ENCODE peak calls at places on chromosomes 11 and 22, in four cellular contexts. One of them, this sample, is unnamed.

GRCh38 chr11:114318361-114318760 is 22.2 kb downstream of the NNMT start:
- DNase-seq in Peyer's patch: no peak
- DNase-seq in breast epithelium: no peak
- DNase-seq in A549: no peak
- DNase-seq in this sample: no peak

GRCh38 chr11:119377961-119378667 is 3.4 kb downstream of the USP2 start:
- DNase-seq in A549: no peak
- DNase-seq in breast epithelium: no peak
- DNase-seq in Peyer's patch: no peak
- DNase-seq in this sample: no peak

GRCh38 chr11:70474710-70475109 is 76.4 kb downstream of the CTTN start:
- DNase-seq in Peyer's patch: no peak
- DNase-seq in A549: no peak
- DNase-seq in breast epithelium: no peak
- DNase-seq in this sample: no peak

GRCh38 chr22:26460202-26460601 is 23.4 kb downstream of the HPS4 start:
- DNase-seq in breast epithelium: no peak
- DNase-seq in A549: no peak
- DNase-seq in Peyer's patch: no peak
- DNase-seq in this sample: no peak

GRCh38 chr11:115324569-115325432 is 179.4 kb downstream of the CADM1 start:
- DNase-seq in A549: peak; percentile 67
- DNase-seq in Peyer's patch: no peak
- DNase-seq in breast epithelium: no peak
- DNase-seq in this sample: peak; percentile 58

GRCh38 chr11:48172818-48173609 is 43.6 kb upstream of the OR4B1 start:
- DNase-seq in Peyer's patch: peak; percentile 45
- DNase-seq in breast epithelium: peak; percentile 21
- DNase-seq in A549: peak; percentile 54
- DNase-seq in this sample: peak; percentile 66

GRCh38 chr11:19922689-19923035 is 210.0 kb downstream of the NAV2 start:
- DNase-seq in A549: no peak
- DNase-seq in Peyer's patch: no peak
- DNase-seq in breast epithelium: no peak
- DNase-seq in this sample: no peak

GRCh38 chr11:29578806-29579205 is 438.0 kb downstream of the KCNA4 start:
- DNase-seq in Peyer's patch: no peak
- DNase-seq in breast epithelium: no peak
- DNase-seq in A549: no peak
- DNase-seq in this sample: no peak

GRCh38 chr11:78031629-78032028 is 8.6 kb upstream of the KCTD14 start:
- DNase-seq in Peyer's patch: no peak
- DNase-seq in breast epithelium: no peak
- DNase-seq in A549: no peak
- DNase-seq in this sample: no peak

GRCh38 chr11:31956310-31956709 is 134.6 kb upstream of the RCN1 start:
- DNase-seq in Peyer's patch: no peak
- DNase-seq in breast epithelium: no peak
- DNase-seq in A549: no peak
- DNase-seq in this sample: no peak

GRCh38 chr11:115555336-115556090 is 51.3 kb upstream of the CADM1 start:
- DNase-seq in Peyer's patch: no peak
- DNase-seq in breast epithelium: no peak
- DNase-seq in A549: no peak
- DNase-seq in this sample: no peak

GRCh38 chr11:44596541-44597276 is 31.2 kb downstream of the CD82 start:
- DNase-seq in A549: no peak
- DNase-seq in Peyer's patch: peak; percentile 67
- DNase-seq in breast epithelium: no peak
- DNase-seq in this sample: no peak
- TF ChIP-seq POLR2A in A549: no peak
- TF ChIP-seq POLR2A in Peyer's patch: no peak
- TF ChIP-seq POLR2A in breast epithelium: no peak
- TF ChIP-seq POLR2A in this sample: no peak

DNA sequence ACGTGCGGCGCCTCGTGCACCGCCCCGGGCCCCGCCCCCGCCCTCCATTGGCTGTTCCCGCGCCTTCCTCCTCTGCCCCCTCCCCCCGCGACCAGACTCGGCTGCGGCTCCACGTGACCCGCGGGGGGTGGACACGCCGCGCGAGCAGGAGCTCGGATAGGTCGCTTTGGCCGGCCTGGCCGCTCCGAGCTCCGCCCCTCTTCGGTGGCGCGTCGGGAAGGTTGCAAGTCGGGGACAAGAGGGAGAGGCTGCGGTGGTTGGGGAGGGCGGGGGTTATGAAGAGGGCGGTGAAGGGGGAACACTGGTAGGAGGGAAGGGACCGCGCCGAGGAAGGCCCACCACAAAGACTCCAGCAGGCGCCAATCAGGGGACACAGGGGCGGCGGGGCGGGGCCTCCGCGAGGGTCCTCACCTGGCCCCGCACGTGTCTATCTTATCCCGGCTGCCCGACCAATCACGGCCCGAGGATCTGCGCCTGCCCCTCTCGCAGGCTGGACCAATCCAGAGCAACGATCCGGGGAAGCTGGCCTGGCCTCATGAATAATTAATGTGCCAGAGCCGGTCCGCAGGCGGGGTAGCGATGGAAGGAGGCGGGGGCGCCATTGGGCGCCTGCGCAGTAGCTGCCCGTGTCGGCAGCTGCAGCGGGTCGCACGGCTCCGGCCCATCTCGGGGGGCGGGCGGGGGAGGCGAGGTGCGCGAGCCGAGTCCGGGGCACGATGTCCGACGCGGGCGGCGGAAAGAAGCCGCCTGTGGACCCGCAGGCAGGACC is at the start of gene TEF:
- DNase-seq in Peyer's patch: peak; percentile 99
- DNase-seq in breast epithelium: peak; percentile 99
- DNase-seq in A549: peak; percentile 97
- DNase-seq in this sample: peak; percentile 98
- TF ChIP-seq POLR2A in Peyer's patch: peak; percentile 83
- TF ChIP-seq POLR2A in breast epithelium: peak; percentile 17
- TF ChIP-seq POLR2A in A549: no peak
- TF ChIP-seq POLR2A in this sample: no peak

GRCh38 chr22:21632237-21632895 is at the start of gene CCDC116:
- DNase-seq in breast epithelium: no peak
- DNase-seq in Peyer's patch: peak; percentile 48
- DNase-seq in A549: peak; percentile 31
- DNase-seq in this sample: no peak
- TF ChIP-seq POLR2A in breast epithelium: no peak
- TF ChIP-seq POLR2A in Peyer's patch: no peak
- TF ChIP-seq POLR2A in A549: no peak
- TF ChIP-seq POLR2A in this sample: no peak

GRCh38 chr11:74106125-74106524 is 64.7 kb downstream of the C2CD3 start:
- DNase-seq in Peyer's patch: no peak
- DNase-seq in A549: no peak
- DNase-seq in breast epithelium: no peak
- DNase-seq in this sample: no peak

GRCh38 chr11:74100231-74100630 is 70.6 kb downstream of the C2CD3 start:
- DNase-seq in breast epithelium: no peak
- DNase-seq in A549: no peak
- DNase-seq in Peyer's patch: no peak
- DNase-seq in this sample: no peak

GRCh38 chr11:74097838-74098237 is 73.0 kb downstream of the C2CD3 start:
- DNase-seq in breast epithelium: no peak
- DNase-seq in Peyer's patch: no peak
- DNase-seq in A549: no peak
- DNase-seq in this sample: no peak

DNA sequence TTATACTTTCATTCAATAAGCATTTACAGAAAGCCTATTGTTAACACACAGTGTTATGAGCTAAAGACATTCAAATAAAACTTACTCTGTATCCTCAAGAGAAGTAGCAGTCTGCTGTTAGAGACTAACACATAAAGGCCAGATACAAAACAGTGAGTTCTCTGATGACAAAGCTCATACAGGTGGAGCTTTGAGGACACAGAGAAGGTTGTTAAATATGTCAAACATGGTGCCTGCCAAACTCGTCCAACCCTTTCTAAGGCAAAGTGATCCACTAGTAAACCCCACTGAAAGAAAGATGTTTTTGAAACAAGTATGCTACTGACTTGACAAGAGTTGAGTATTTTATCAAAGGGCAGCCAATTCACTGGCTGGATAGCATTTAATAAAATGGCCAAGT is 70.1 kb downstream of the C2CD3 start:
- DNase-seq in breast epithelium: no peak
- DNase-seq in A549: no peak
- DNase-seq in Peyer's patch: no peak
- DNase-seq in this sample: no peak
- TF ChIP-seq POLR2A in breast epithelium: no peak
- TF ChIP-seq POLR2A in A549: no peak
- TF ChIP-seq POLR2A in Peyer's patch: no peak
- TF ChIP-seq POLR2A in this sample: no peak

DNA sequence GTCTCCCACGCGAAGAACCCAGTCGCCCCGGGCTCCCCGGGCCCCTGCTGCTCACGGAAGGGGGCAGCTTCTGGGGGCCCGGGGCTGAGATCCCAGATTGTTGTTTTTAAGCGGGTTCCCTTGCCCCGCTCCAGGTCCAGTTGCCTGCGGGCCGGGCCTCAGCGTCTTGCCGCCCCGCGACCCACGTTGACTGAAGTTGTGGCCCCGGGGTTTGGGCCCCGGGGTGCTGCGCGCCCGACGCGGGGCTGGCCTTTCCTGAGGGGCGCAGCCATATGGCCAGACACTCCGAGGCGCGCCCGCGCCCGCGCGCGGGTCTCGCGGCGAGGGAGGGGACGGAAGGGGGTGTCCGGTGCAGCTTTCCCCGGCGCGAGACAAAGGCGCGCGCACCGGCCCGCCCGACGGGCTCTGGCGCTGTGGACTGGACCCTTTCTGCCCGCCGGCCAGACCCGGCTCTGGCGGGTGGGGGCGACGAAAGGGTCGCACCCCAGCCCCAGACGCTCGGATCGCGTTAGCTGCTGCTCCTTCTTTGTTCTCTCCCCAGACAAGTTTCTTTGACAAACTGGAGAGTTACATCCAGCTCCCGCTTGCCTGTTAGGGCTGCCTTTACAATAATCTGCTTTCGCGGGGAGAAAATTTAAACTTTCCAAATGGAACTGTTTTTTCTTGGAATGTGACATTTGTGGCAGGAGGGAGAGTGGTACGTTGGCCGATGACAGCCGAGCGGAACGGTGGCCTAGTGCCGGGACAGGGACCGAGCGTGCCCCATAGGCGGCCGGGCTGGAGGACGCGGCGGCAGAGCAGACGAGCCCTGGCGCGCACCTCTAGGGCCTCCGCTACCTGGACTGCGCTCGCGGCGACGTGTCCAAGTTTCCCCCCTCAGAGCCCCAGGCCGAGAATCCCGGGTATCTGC is 701 bp downstream of the AMOTL1 start:
- DNase-seq in breast epithelium: no peak
- DNase-seq in A549: no peak
- DNase-seq in Peyer's patch: no peak
- DNase-seq in this sample: peak; percentile 62
- TF ChIP-seq POLR2A in breast epithelium: no peak
- TF ChIP-seq POLR2A in A549: no peak
- TF ChIP-seq POLR2A in Peyer's patch: no peak
- TF ChIP-seq POLR2A in this sample: no peak

GRCh38 chr11:74492974-74493815 is at the start of gene LIPT2:
- DNase-seq in breast epithelium: peak; percentile 94
- DNase-seq in A549: peak; percentile 99
- DNase-seq in Peyer's patch: peak; percentile 97
- DNase-seq in this sample: peak; percentile 98
- TF ChIP-seq POLR2A in breast epithelium: no peak
- TF ChIP-seq POLR2A in A549: peak; percentile 78
- TF ChIP-seq POLR2A in Peyer's patch: peak; percentile 86
- TF ChIP-seq POLR2A in this sample: peak; percentile 93

GRCh38 chr22:38696606-38697005 is 4.1 kb downstream of the JOSD1 start:
- DNase-seq in breast epithelium: no peak
- DNase-seq in Peyer's patch: no peak
- DNase-seq in A549: peak; percentile 61
- DNase-seq in this sample: peak; percentile 53
- TF ChIP-seq POLR2A in breast epithelium: no peak
- TF ChIP-seq POLR2A in Peyer's patch: peak; percentile 49
- TF ChIP-seq POLR2A in A549: no peak
- TF ChIP-seq POLR2A in this sample: no peak

GRCh38 chr11:232783-233565 is 3.2 kb downstream of the SIRT3 start:
- DNase-seq in A549: no peak
- DNase-seq in breast epithelium: no peak
- DNase-seq in Peyer's patch: peak; percentile 7
- DNase-seq in this sample: no peak
- TF ChIP-seq POLR2A in A549: no peak
- TF ChIP-seq POLR2A in breast epithelium: no peak
- TF ChIP-seq POLR2A in Peyer's patch: no peak
- TF ChIP-seq POLR2A in this sample: no peak

This sample was measured in erythroblast.